ENCODE peak calls at places on chromosome 19, in five cellular contexts. B is iPS DF 19.7, P is pancreas, W is mesothelial cell of epicardium, R is HTR-8/SVneo. J is an unnamed sample.

GRCh38 chr19:3054972-3055740 is 7.1 kb downstream of the TLE5 start:
- DNase-seq in B (no peak), P (no peak), W (no peak), R (no peak), J (no peak)

GRCh38 chr19:56321981-56322558 is 7.4 kb upstream of the ZSCAN5A start:
- DNase-seq in B (no peak), P (no peak), W (no peak), R (no peak), J (no peak)

GRCh38 chr19:41426952-41427646 is at the start of gene B3GNT8:
- DNase-seq in B (no peak), P (peak; percentile 77), W (peak; percentile 65), R (no peak), J (peak; percentile 12)

GRCh38 chr19:51735759-51736449 is 12.1 kb upstream of the HAS1 start:
- DNase-seq in B (no peak), P (no peak), W (no peak), R (peak; percentile 51), J (no peak)

GRCh38 chr19:39319098-39319891 is 1.4 kb downstream of the LRFN1 start:
- DNase-seq in B (no peak), P (no peak), W (no peak), R (no peak), J (no peak)

GRCh38 chr19:35254341-35255297 is 5.8 kb downstream of the LSR start:
- DNase-seq in B (no peak), P (no peak), W (no peak), R (no peak), J (no peak)

GRCh38 chr19:58429745-58430144 is 10.2 kb downstream of the ZNF132 start:
- DNase-seq in B (no peak), P (no peak), W (no peak), R (no peak), J (no peak)

GRCh38 chr19:3129112-3129511 is 6.7 kb upstream of the GNA15 start:
- DNase-seq in B (no peak), P (no peak), W (no peak), R (no peak), J (no peak)

GRCh38 chr19:58181902-58182576 is 822 bp upstream of the ZNF274 start:
- DNase-seq in B (no peak), P (no peak), W (no peak), R (peak; percentile 58), J (no peak)

GRCh38 chr19:42472402-42473147 is 29.8 kb upstream of the CXCL17 start:
- DNase-seq in B (no peak), P (no peak), W (no peak), R (no peak), J (no peak)

GRCh38 chr19:17933414-17934129 is 757 bp downstream of the CCDC124 start:
- DNase-seq in B (no peak), P (no peak), W (no peak), R (no peak), J (no peak)

GRCh38 chr19:29871143-29871542 is 59.4 kb downstream of the CCNE1 start:
- DNase-seq in B (no peak), P (no peak), W (no peak), R (no peak), J (no peak)

GRCh38 chr19:16018106-16018755 is 58.1 kb upstream of the TPM4 start:
- DNase-seq in B (no peak), P (no peak), W (no peak), R (no peak), J (no peak)

GRCh38 chr19:12937243-12938053 is 961 bp upstream of the CALR start:
- DNase-seq in B (no peak), P (peak; percentile 78), W (no peak), R (no peak), J (no peak)

GRCh38 chr19:28523619-28524018 is 689.3 kb downstream of the UQCRFS1 start:
- DNase-seq in B (no peak), P (no peak), W (no peak), R (no peak), J (no peak)